ENCODE peak calls at places on chromosomes 12 and 14, in five cellular contexts. M is H1, S is fibroblast of lung, P is neural progenitor cell, L is PC-3. O is an unnamed sample. For H3K27me3, the result is how much of the 10 kb centered on the place peaks cover.

GRCh38 chr12:80602455-80602854 is 105.0 kb upstream of the MYF6 start:
- DNase-seq in M (no peak), S (no peak), P (peak), L (no peak), O (no peak)

GRCh38 chr12:95763809-95764253 is 26.7 kb downstream of the NTN4 start:
- DNase-seq in M (no peak), S (peak), P (no peak), L (peak), O (peak)

GRCh38 chr12:47021298-47021697 is 58.1 kb upstream of the PCED1B start:
- DNase-seq in M (no peak), S (peak), P (peak), L (peak), O (peak)

GRCh38 chr12:110802489-110802888 is 44.3 kb upstream of the CCDC63 start:
- DNase-seq in M (no peak), S (no peak), P (no peak), L (no peak), O (no peak)

GRCh38 chr12:111596985-111597730 is 2.0 kb downstream of the ATXN2 start:
- DNase-seq in M (peak), S (peak), P (peak), L (peak), O (peak)

GRCh38 chr12:107522692-107523477 is 162.7 kb upstream of the PWP1 start:
- DNase-seq in M (peak), S (no peak), P (peak), L (no peak), O (no peak)

GRCh38 chr12:3697311-3697870 is 55.5 kb downstream of the CRACR2A start:
- DNase-seq in M (no peak), S (peak), P (no peak), L (no peak), O (peak)

GRCh38 chr12:52268212-52268611 is 6.2 kb upstream of the KRT86 start:
- DNase-seq in M (no peak), S (peak), P (no peak), L (peak), O (peak)

GRCh38 chr14:26863736-26864135 is 265.9 kb upstream of the NOVA1 start:
- DNase-seq in M (no peak), S (peak), P (no peak), L (peak), O (no peak)

GRCh38 chr14:21734457-21735074 is 60.9 kb upstream of the OR4E1 start:
- DNase-seq in M (no peak), S (peak), P (peak), L (peak), O (peak)

GRCh38 chr14:24098229-24098926 is 4.3 kb downstream of the PCK2 start:
- DNase-seq in M (no peak), S (no peak), P (no peak), L (no peak), O (peak)

GRCh38 chr12:112319395-112319794 is 62.8 kb downstream of the HECTD4 start:
- DNase-seq in M (no peak), S (no peak), P (no peak), L (no peak), O (no peak)

GRCh38 chr14:103706551-103707328 is 8.5 kb downstream of the XRCC3 start:
- DNase-seq in M (no peak), S (no peak), P (no peak), L (no peak), O (peak)

GRCh38 chr12:2306686-2307249 is 254.0 kb downstream of the CACNA1C start:
- DNase-seq in M (no peak), S (no peak), P (peak), L (no peak), O (no peak)

GRCh38 chr14:90697577-90698206 is 118.5 kb downstream of the TTC7B start:
- DNase-seq in M (peak), S (peak), P (peak), L (peak), O (peak)

GRCh38 chr12:120413901-120414695 is 23.8 kb upstream of the COX6A1 start:
- DNase-seq in M (peak), S (no peak), P (peak), L (no peak), O (no peak)

DNA sequence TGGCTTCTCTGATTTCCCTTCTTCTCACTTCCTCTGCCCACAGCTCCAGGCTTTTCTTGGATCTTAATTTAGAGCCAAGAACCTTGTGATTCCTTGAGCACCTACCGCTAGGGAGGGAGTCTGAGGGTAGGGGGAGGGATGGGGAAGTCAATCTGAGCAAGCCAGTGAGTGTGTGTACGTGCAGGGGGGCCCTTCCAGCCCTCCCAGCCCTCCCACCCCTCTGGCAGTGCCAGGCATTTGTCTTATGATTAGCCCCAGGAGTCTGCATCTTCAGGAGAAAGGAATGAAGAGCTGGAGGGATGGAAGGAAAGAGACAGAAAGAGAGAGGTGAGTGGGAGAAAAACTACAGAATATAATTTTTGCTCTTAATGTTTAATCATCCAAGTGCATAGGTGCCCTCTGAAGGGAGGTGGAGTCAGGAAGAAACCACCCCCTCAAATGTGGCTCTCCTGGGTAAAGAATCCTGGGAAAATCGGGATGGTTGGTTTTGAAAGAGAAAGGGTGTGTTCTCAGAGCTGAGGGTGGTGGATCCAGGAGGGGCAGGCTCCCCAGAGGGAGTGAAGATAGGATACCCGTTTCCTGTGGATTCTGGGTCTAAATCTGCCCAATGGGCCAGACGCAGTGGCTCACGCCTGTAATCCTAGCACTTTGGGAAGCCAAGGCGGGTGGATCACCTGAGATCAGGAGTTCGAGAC is 2.1 kb downstream of the PIANP start:
- DNase-seq in M (no peak), S (no peak), P (no peak), L (no peak), O (peak)
- H3K27me3 ChIP-seq in M (under half), S (under half), P (under half), L (under half), O (under half)

GRCh38 chr14:61598980-61599379 is 96.3 kb upstream of the HIF1A start:
- DNase-seq in M (no peak), S (no peak), P (no peak), L (no peak), O (no peak)
- H3K4me2 ChIP-seq in M (no peak), S (no peak), P (no peak), L (no peak), O (peak)

DNA sequence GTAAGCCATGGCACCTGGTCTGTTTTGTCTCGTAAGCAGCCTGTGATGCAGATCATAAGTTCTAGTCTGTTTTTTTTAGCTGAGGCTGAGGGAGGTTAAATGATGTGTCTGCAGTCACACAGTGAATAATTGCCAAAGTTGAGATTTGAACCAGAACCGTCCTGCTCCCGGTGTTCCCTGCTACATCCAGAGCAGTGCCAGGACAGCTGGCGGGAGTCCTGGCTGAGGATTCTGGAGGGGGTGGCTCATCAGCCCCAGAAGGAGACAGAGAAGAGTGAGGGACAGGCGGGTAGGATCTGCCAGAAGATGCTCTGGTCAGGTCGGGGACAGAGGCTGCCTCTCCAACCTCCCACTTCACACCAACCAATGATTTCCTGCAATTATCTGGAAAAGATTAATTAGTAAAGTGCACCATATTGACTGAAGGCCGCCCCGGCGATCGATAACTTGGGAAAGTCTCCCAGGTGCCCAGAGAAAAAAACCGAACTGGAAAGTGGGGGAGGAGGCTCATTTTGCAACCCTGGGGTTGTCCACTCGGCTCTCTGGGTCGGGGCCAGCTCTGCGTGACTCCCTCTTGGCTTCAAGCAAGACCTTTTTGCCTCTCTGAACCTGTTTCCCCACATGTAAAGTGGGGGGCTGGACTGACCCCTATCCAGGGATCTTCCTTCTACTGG is 42.1 kb downstream of the MVK start:
- DNase-seq in M (no peak), S (no peak), P (no peak), L (no peak), O (no peak)
- H3K27me3 ChIP-seq in M (under half), S (under half), P (under half), L (under half), O (half or more)

DNA sequence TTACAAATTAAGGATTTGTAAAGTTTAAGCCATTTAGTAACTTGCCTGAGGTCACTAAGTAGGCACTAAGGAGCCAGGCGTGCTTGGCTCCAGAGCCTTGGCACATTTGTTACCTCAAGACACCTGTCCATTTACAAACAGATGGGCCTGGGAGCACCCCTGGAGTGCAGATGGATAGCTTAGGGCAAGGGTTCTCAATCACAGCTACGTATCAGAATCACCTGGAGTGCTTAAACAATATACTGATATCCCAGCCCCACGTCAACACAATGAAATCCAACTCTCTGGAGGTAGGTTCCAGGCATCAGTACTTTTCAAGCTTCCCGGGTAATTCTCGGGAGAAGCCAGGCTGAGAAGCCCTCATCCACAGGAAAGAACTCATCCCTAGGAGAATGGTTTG is 45.4 kb downstream of the SLC8A3 start:
- DNase-seq in M (no peak), S (no peak), P (no peak), L (no peak), O (no peak)
- H3K4me2 ChIP-seq in M (no peak), S (no peak), P (no peak), L (no peak), O (no peak)

GRCh38 chr14:59339526-59339925 is 125.7 kb downstream of the GPR135 start:
- DNase-seq in M (no peak), S (no peak), P (peak), L (no peak), O (no peak)
- H3K27me3 ChIP-seq in M (under half), S (under half), P (under half), L (under half), O (under half)

DNA sequence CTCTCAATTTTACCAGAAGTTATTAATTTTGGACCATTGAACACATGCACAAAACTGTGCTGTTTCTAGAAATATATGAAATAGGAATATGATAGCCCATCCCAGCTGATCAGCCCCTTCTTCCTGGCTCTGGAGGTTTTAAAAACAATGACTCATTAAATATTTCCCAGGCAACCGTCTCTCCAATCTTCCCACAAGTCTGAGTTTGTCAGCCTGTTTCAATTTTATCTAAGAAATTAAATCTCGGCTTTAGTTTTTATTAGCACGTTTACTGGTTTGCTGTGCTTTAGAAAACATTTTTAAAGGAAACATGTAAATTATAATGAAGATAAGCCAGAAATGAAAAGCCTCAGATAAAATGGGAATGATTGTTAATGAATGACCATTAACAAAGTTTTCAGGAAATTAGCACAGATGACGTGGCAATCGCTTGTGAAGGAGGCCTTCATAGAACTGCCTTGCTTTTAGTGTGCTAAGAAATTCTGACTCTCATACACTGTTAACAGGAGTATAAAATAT is 89.3 kb upstream of the RAP1B start:
- DNase-seq in M (no peak), S (peak), P (no peak), L (peak), O (peak)
- H3K4me2 ChIP-seq in M (no peak), S (peak), P (no peak), L (peak), O (peak)

GRCh38 chr12:5434647-5434968 is 2.7 kb downstream of the NTF3 start:
- DNase-seq in M (no peak), S (no peak), P (no peak), L (no peak), O (no peak)
- H3K27me3 ChIP-seq in M (half or more), S (under half), P (half or more), L (under half), O (half or more)